ENCODE peak calls at places on chromosomes 16 and 17, in six cellular contexts. One of them, this sample, is unnamed.

GRCh38 chr17:13925579-13925978 is 143.7 kb upstream of the COX10 start:
- DNase-seq in fibroblast of pulmonary artery: no peak
- DNase-seq in tibial nerve: no peak
- DNase-seq in pancreas: no peak
- DNase-seq in cardiac fibroblast: no peak
- DNase-seq in uterus: no peak
- DNase-seq in this sample: no peak

GRCh38 chr16:84453061-84453752 is 51.3 kb downstream of the MEAK7 start:
- DNase-seq in fibroblast of pulmonary artery: no peak
- DNase-seq in tibial nerve: no peak
- DNase-seq in pancreas: no peak
- DNase-seq in cardiac fibroblast: no peak
- DNase-seq in uterus: no peak
- DNase-seq in this sample: peak; percentile 14

GRCh38 chr17:75489511-75489955 is 25.8 kb downstream of the CASKIN2 start:
- DNase-seq in fibroblast of pulmonary artery: no peak
- DNase-seq in tibial nerve: no peak
- DNase-seq in pancreas: no peak
- DNase-seq in cardiac fibroblast: no peak
- DNase-seq in uterus: no peak
- DNase-seq in this sample: no peak

GRCh38 chr16:31265329-31266245 is 5.8 kb downstream of the ITGAM start:
- DNase-seq in fibroblast of pulmonary artery: peak; percentile 3
- DNase-seq in tibial nerve: no peak
- DNase-seq in pancreas: no peak
- DNase-seq in cardiac fibroblast: peak; percentile 39
- DNase-seq in uterus: no peak
- DNase-seq in this sample: no peak

GRCh38 chr17:70767102-70767701 is 597.9 kb downstream of the KCNJ2 start:
- DNase-seq in fibroblast of pulmonary artery: peak; percentile 78
- DNase-seq in tibial nerve: no peak
- DNase-seq in pancreas: no peak
- DNase-seq in cardiac fibroblast: peak; percentile 70
- DNase-seq in uterus: no peak
- DNase-seq in this sample: no peak

GRCh38 chr16:1188781-1189189 is 35.9 kb downstream of the CACNA1H start:
- DNase-seq in fibroblast of pulmonary artery: peak; percentile 51
- DNase-seq in tibial nerve: peak; percentile 26
- DNase-seq in pancreas: peak; percentile 68
- DNase-seq in cardiac fibroblast: peak; percentile 34
- DNase-seq in uterus: no peak
- DNase-seq in this sample: no peak

GRCh38 chr17:37465058-37465616 is 24.6 kb upstream of the DUSP14 start:
- DNase-seq in fibroblast of pulmonary artery: peak; percentile 84
- DNase-seq in tibial nerve: no peak
- DNase-seq in pancreas: no peak
- DNase-seq in cardiac fibroblast: peak; percentile 93
- DNase-seq in uterus: no peak
- DNase-seq in this sample: no peak

GRCh38 chr17:74117999-74118421 is 85.5 kb upstream of the RPL38 start:
- DNase-seq in fibroblast of pulmonary artery: no peak
- DNase-seq in tibial nerve: no peak
- DNase-seq in pancreas: no peak
- DNase-seq in cardiac fibroblast: no peak
- DNase-seq in uterus: no peak
- DNase-seq in this sample: no peak

GRCh38 chr16:30041841-30042240 is 10.8 kb upstream of the TLCD3B start:
- DNase-seq in fibroblast of pulmonary artery: peak; percentile 73
- DNase-seq in tibial nerve: no peak
- DNase-seq in pancreas: no peak
- DNase-seq in cardiac fibroblast: peak; percentile 69
- DNase-seq in uterus: no peak
- DNase-seq in this sample: no peak

GRCh38 chr16:89281189-89281577 is 63.7 kb downstream of the ZNF778 start:
- DNase-seq in fibroblast of pulmonary artery: no peak
- DNase-seq in tibial nerve: no peak
- DNase-seq in pancreas: no peak
- DNase-seq in cardiac fibroblast: no peak
- DNase-seq in uterus: no peak
- DNase-seq in this sample: no peak

GRCh38 chr16:89283449-89283848 is 65.9 kb downstream of the ZNF778 start:
- DNase-seq in fibroblast of pulmonary artery: no peak
- DNase-seq in tibial nerve: no peak
- DNase-seq in pancreas: no peak
- DNase-seq in cardiac fibroblast: no peak
- DNase-seq in uterus: no peak
- DNase-seq in this sample: no peak

GRCh38 chr16:89282523-89282922 is 65.0 kb downstream of the ZNF778 start:
- DNase-seq in fibroblast of pulmonary artery: no peak
- DNase-seq in tibial nerve: no peak
- DNase-seq in pancreas: no peak
- DNase-seq in cardiac fibroblast: no peak
- DNase-seq in uterus: no peak
- DNase-seq in this sample: no peak

GRCh38 chr16:89280546-89281188 is 63.2 kb downstream of the ZNF778 start:
- DNase-seq in fibroblast of pulmonary artery: no peak
- DNase-seq in tibial nerve: no peak
- DNase-seq in pancreas: no peak
- DNase-seq in cardiac fibroblast: no peak
- DNase-seq in uterus: no peak
- DNase-seq in this sample: no peak

GRCh38 chr16:89281829-89282228 is 64.3 kb downstream of the ZNF778 start:
- DNase-seq in fibroblast of pulmonary artery: no peak
- DNase-seq in tibial nerve: no peak
- DNase-seq in pancreas: no peak
- DNase-seq in cardiac fibroblast: no peak
- DNase-seq in uterus: no peak
- DNase-seq in this sample: no peak
- TF ChIP-seq CTCF in fibroblast of pulmonary artery: no peak
- TF ChIP-seq CTCF in tibial nerve: no peak
- TF ChIP-seq CTCF in pancreas: no peak
- TF ChIP-seq CTCF in cardiac fibroblast: no peak
- TF ChIP-seq CTCF in uterus: no peak
- TF ChIP-seq CTCF in this sample: no peak

GRCh38 chr17:49565948-49566491 is 9.7 kb upstream of the NXPH3 start:
- DNase-seq in fibroblast of pulmonary artery: peak; percentile 69
- DNase-seq in tibial nerve: peak; percentile 81
- DNase-seq in pancreas: peak; percentile 71
- DNase-seq in cardiac fibroblast: peak; percentile 35
- DNase-seq in uterus: peak; percentile 94
- DNase-seq in this sample: peak; percentile 46
- TF ChIP-seq CTCF in fibroblast of pulmonary artery: no peak
- TF ChIP-seq CTCF in tibial nerve: no peak
- TF ChIP-seq CTCF in pancreas: no peak
- TF ChIP-seq CTCF in cardiac fibroblast: no peak
- TF ChIP-seq CTCF in uterus: no peak
- TF ChIP-seq CTCF in this sample: no peak

GRCh38 chr16:58684001-58684353 is 593 bp downstream of the SLC38A7 start:
- DNase-seq in fibroblast of pulmonary artery: peak; percentile 22
- DNase-seq in tibial nerve: no peak
- DNase-seq in pancreas: no peak
- DNase-seq in cardiac fibroblast: peak; percentile 41
- DNase-seq in uterus: no peak
- DNase-seq in this sample: no peak

GRCh38 chr16:58679763-58680162 is 4.8 kb downstream of the SLC38A7 start:
- DNase-seq in fibroblast of pulmonary artery: no peak
- DNase-seq in tibial nerve: no peak
- DNase-seq in pancreas: no peak
- DNase-seq in cardiac fibroblast: no peak
- DNase-seq in uterus: no peak
- DNase-seq in this sample: no peak

GRCh38 chr16:58678269-58678668 is 6.3 kb downstream of the SLC38A7 start:
- DNase-seq in fibroblast of pulmonary artery: no peak
- DNase-seq in tibial nerve: no peak
- DNase-seq in pancreas: no peak
- DNase-seq in cardiac fibroblast: no peak
- DNase-seq in uterus: no peak
- DNase-seq in this sample: no peak

GRCh38 chr16:58684354-58685083 is at the start of gene SLC38A7:
- DNase-seq in fibroblast of pulmonary artery: peak; percentile 85
- DNase-seq in tibial nerve: peak; percentile 75
- DNase-seq in pancreas: peak; percentile 77
- DNase-seq in cardiac fibroblast: peak; percentile 85
- DNase-seq in uterus: peak; percentile 86
- DNase-seq in this sample: peak; percentile 81

DNA sequence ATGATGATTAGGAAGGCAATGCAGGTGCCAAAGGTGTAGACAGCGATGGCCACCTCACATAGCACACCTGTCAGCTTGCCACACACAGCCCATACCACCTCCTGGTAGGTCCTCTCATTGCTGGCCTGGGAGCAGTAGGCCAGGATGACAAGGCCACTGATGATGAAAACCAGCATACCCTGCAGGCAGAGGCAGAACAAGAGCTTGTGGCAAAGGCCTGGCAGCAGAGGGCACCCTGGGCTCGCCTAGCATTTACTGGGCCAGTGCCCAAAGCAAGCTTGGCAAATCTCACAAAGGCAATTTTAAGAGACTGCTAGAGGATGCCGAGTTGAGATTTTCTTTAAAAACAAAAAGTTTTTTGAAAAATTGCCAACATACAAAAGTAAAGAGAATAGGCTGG is 5.9 kb downstream of the SLC38A7 start:
- DNase-seq in fibroblast of pulmonary artery: peak; percentile 23
- DNase-seq in tibial nerve: no peak
- DNase-seq in pancreas: peak; percentile 50
- DNase-seq in cardiac fibroblast: peak; percentile 42
- DNase-seq in uterus: no peak
- DNase-seq in this sample: no peak
- TF ChIP-seq CTCF in fibroblast of pulmonary artery: no peak
- TF ChIP-seq CTCF in tibial nerve: no peak
- TF ChIP-seq CTCF in pancreas: no peak
- TF ChIP-seq CTCF in cardiac fibroblast: peak; percentile 16
- TF ChIP-seq CTCF in uterus: no peak
- TF ChIP-seq CTCF in this sample: no peak

GRCh38 chr16:78985736-78986605 is 614.6 kb downstream of the MAF start:
- DNase-seq in fibroblast of pulmonary artery: no peak
- DNase-seq in tibial nerve: no peak
- DNase-seq in pancreas: no peak
- DNase-seq in cardiac fibroblast: no peak
- DNase-seq in uterus: no peak
- DNase-seq in this sample: no peak

GRCh38 chr16:78984887-78985464 is 615.6 kb downstream of the MAF start:
- DNase-seq in fibroblast of pulmonary artery: no peak
- DNase-seq in tibial nerve: no peak
- DNase-seq in pancreas: no peak
- DNase-seq in cardiac fibroblast: no peak
- DNase-seq in uterus: no peak
- DNase-seq in this sample: no peak

GRCh38 chr16:78987676-78988075 is 612.9 kb downstream of the MAF start:
- DNase-seq in fibroblast of pulmonary artery: no peak
- DNase-seq in tibial nerve: no peak
- DNase-seq in pancreas: no peak
- DNase-seq in cardiac fibroblast: no peak
- DNase-seq in uterus: no peak
- DNase-seq in this sample: no peak

GRCh38 chr16:78990309-78990701 is 610.2 kb downstream of the MAF start:
- DNase-seq in fibroblast of pulmonary artery: no peak
- DNase-seq in tibial nerve: no peak
- DNase-seq in pancreas: no peak
- DNase-seq in cardiac fibroblast: no peak
- DNase-seq in uterus: no peak
- DNase-seq in this sample: no peak

GRCh38 chr16:78988361-78988992 is 612.1 kb downstream of the MAF start:
- DNase-seq in fibroblast of pulmonary artery: no peak
- DNase-seq in tibial nerve: no peak
- DNase-seq in pancreas: no peak
- DNase-seq in cardiac fibroblast: no peak
- DNase-seq in uterus: no peak
- DNase-seq in this sample: no peak
- TF ChIP-seq CTCF in fibroblast of pulmonary artery: no peak
- TF ChIP-seq CTCF in tibial nerve: no peak
- TF ChIP-seq CTCF in pancreas: no peak
- TF ChIP-seq CTCF in cardiac fibroblast: no peak
- TF ChIP-seq CTCF in uterus: no peak
- TF ChIP-seq CTCF in this sample: no peak

DNA sequence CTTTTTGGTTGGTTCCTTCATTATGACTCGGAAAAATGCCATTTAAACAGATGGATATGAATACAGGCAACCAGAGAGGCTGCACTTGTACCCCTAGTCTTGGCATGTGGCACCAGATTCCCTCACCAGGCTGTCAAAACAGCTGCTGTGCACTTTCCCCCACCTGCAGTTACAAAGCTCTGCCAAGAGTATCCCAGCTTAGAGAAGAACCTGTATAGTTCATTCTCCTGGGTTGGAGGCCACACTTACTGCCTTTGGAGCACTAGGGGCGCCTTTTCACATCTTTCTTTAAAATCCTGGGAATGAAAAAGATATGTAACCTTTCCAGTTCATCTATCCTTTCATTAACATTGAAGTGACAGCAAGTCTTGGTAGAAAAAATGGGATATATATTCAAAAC is 190.4 kb downstream of the KIF2B start:
- DNase-seq in fibroblast of pulmonary artery: no peak
- DNase-seq in tibial nerve: no peak
- DNase-seq in pancreas: no peak
- DNase-seq in cardiac fibroblast: no peak
- DNase-seq in uterus: no peak
- DNase-seq in this sample: no peak
- TF ChIP-seq CTCF in fibroblast of pulmonary artery: no peak
- TF ChIP-seq CTCF in tibial nerve: no peak
- TF ChIP-seq CTCF in pancreas: no peak
- TF ChIP-seq CTCF in cardiac fibroblast: no peak
- TF ChIP-seq CTCF in uterus: no peak
- TF ChIP-seq CTCF in this sample: no peak

DNA sequence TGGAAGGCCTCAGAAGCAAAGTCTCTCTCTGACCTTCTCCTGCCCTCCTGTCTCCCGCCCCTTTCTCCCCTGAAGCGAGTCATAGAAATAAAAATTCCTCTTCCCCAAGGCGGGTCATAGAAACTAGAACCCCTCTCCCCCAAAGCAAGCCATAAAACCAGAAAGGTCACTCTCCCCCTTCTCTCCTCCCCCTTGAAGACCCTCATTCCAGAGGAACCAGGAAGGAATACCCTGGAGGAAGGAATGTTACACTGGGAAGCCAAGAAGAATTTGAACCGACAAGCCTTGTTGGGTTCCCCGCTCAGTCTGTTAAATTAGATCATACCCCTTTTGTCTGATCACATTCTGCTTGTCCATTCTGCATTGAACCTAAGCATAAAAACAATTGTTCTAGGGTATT is 2.7 kb upstream of the GJC1 start:
- DNase-seq in fibroblast of pulmonary artery: no peak
- DNase-seq in tibial nerve: no peak
- DNase-seq in pancreas: no peak
- DNase-seq in cardiac fibroblast: no peak
- DNase-seq in uterus: no peak
- DNase-seq in this sample: no peak
- TF ChIP-seq CTCF in fibroblast of pulmonary artery: no peak
- TF ChIP-seq CTCF in tibial nerve: no peak
- TF ChIP-seq CTCF in pancreas: no peak
- TF ChIP-seq CTCF in cardiac fibroblast: no peak
- TF ChIP-seq CTCF in uterus: no peak
- TF ChIP-seq CTCF in this sample: no peak

This sample was measured in omental fat pad.